ENCODE peak calls at places on chromosomes 11 and 22, in six cellular contexts. D is fibroblast of mammary gland, L is heart left ventricle, I is IMR-90, C is A549, T is mucosa of descending colon. X is an unnamed sample.

GRCh38 chr11:70495351-70496310 is 97.3 kb downstream of the CTTN start:
- DNase-seq in D (no peak), I (no peak), L (no peak), C (no peak), T (no peak), X (no peak)

GRCh38 chr11:9461760-9462134 is 935 bp downstream of the ZNF143 start:
- DNase-seq in T (no peak), D (peak), I (peak), L (no peak), C (peak), X (peak)

GRCh38 chr11:107991868-107992414 is 16.8 kb upstream of the CUL5 start:
- DNase-seq in I (no peak), D (no peak), T (no peak), L (no peak), C (no peak), X (no peak)

GRCh38 chr11:2190670-2191471 is 19.3 kb upstream of the TH start:
- DNase-seq in L (no peak), T (no peak), C (no peak), I (no peak), D (no peak), X (no peak)

GRCh38 chr22:21865041-21865440 is 2.4 kb downstream of the MAPK1 start:
- DNase-seq in C (no peak), L (peak), T (no peak), I (peak), D (peak), X (peak)

GRCh38 chr11:70506658-70506970 is 108.3 kb downstream of the CTTN start:
- DNase-seq in C (no peak), I (no peak), L (no peak), T (no peak), D (no peak), X (no peak)

GRCh38 chr11:2655834-2656622 is 43.8 kb downstream of the KCNQ1OT1 start:
- DNase-seq in L (peak), I (peak), D (peak), T (no peak), C (no peak), X (peak)

GRCh38 chr11:132409591-132410375 is 1039.4 kb downstream of the NTM start:
- DNase-seq in D (no peak), I (no peak), C (no peak), L (no peak), T (no peak), X (no peak)

GRCh38 chr22:35457729-35458546 is 58.0 kb downstream of the MCM5 start:
- DNase-seq in L (no peak), C (no peak), T (no peak), I (peak), D (peak), X (no peak)

GRCh38 chr11:123775274-123775673 is 21.0 kb upstream of the OR6X1 start:
- DNase-seq in D (no peak), L (no peak), T (no peak), I (no peak), C (no peak), X (no peak)

GRCh38 chr11:116217006-116217405 is 555.8 kb downstream of the BUD13 start:
- DNase-seq in C (peak), L (no peak), D (peak), I (peak), T (peak), X (peak)
- TF ChIP-seq CTCF in C (peak), L (peak), D (peak), I (peak), T (peak), X (peak)

DNA sequence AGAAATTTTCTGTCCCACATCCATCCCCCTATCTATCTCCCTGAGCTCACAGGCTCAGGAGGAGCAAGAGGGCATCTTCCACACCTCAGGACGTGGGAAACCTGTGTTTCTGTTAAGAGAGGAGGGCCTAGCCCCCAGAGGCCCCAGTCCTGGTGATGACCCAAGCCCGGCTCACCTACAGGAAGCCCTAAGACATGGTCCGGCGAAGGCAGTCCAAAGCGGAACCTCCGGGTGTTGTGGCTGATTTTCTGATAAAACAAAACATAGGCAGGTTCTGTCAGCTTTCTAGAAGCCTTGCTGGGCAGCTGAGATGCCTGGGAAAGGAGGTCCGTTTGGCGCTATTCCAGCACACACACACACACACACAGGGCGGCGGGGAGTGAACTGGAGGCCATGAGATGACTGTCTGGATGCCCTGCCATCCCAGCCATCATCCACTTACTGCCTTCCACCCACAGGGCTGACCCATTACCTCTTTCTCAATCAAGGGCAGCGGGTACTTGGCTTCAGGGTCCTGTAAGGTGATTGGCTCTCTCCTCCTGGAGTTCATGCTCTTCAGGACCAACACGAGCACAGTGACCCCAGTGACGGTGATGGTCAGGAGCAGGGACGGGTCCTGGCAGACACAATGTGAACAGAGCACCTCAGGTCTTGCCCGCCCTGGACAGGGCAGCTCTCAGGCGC is 882 bp downstream of the CYB5R2 start:
- DNase-seq in L (no peak), C (no peak), D (no peak), T (no peak), I (no peak), X (no peak)
- H3K4me3 ChIP-seq in L (peak), C (no peak), D (no peak), T (no peak), I (no peak), X (no peak)

GRCh38 chr22:31995046-31995445 is 48.0 kb upstream of the SLC5A1 start:
- DNase-seq in D (no peak), L (no peak), I (no peak), C (no peak), T (no peak), X (no peak)
- TF ChIP-seq CTCF in D (peak), L (no peak), I (peak), C (no peak), T (no peak), X (peak)

GRCh38 chr22:32805586-32805881 is 4.0 kb downstream of the TIMP3 start:
- DNase-seq in I (no peak), T (no peak), D (no peak), L (no peak), C (no peak), X (no peak)

GRCh38 chr22:32806296-32806695 is 4.8 kb downstream of the TIMP3 start:
- DNase-seq in C (no peak), T (no peak), I (no peak), D (no peak), L (no peak), X (no peak)

GRCh38 chr22:32809786-32810185 is 8.3 kb downstream of the TIMP3 start:
- DNase-seq in T (no peak), D (no peak), L (no peak), I (no peak), C (no peak), X (no peak)

GRCh38 chr22:32810241-32811133 is 9.0 kb downstream of the TIMP3 start:
- DNase-seq in D (no peak), L (no peak), C (no peak), T (no peak), I (peak), X (no peak)

DNA sequence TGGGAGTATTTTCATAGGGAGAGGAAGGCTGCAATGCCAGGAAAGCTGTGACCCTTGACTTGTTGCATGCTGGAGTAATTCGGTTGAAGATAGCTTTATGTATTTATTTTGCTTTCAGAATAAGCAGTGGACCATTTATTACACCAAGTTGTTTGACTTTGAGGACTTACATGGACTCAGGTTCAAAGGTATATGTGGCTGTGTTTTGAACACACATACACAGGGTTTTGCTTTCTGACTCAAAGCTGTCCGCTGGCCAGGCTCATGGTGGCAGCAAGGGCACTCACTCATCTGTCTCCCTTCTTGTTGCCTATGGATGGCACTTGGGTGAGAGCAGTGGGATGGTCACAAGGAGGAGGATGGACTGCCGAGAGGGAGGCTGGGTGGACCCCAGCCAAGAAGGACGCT is 6.5 kb downstream of the TIMP3 start:
- DNase-seq in D (no peak), T (peak), I (no peak), L (no peak), C (no peak), X (no peak)
- H3K4me3 ChIP-seq in D (no peak), T (no peak), I (no peak), L (no peak), C (no peak), X (no peak)

GRCh38 chr22:31948002-31948401 is 3.7 kb downstream of the YWHAH start:
- DNase-seq in C (no peak), L (no peak), T (no peak), I (no peak), D (no peak), X (no peak)

GRCh38 chr22:31952459-31952858 is 8.1 kb downstream of the YWHAH start:
- DNase-seq in I (peak), D (peak), C (peak), T (no peak), L (no peak), X (peak)

GRCh38 chr22:31952094-31952401 is 7.7 kb downstream of the YWHAH start:
- DNase-seq in T (no peak), C (no peak), I (no peak), D (no peak), L (no peak), X (peak)

GRCh38 chr22:31951201-31952093 is 7.1 kb downstream of the YWHAH start:
- DNase-seq in T (no peak), I (no peak), D (no peak), C (no peak), L (no peak), X (no peak)

DNA sequence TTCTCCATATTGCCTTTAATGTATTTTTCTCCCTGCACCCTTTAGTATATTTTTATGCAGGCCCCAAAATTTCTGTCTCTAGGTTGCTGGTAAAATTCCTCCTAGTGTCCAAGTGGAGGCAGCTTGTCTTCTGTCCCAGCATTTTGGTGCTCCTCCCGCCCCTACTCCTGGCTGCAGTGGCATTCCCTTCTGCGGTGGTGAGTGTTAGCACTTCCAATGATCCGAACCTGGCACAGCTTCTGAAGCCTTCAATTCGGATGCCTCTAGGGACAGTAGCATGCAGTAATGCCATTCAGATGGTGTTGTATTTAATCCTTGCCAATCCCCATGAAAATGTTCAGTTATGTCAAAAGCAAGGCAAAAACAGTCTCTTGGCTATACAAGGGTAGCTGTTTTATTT is 5.9 kb downstream of the YWHAH start:
- DNase-seq in L (no peak), T (no peak), D (peak), I (no peak), C (no peak), X (no peak)
- TF ChIP-seq CTCF in L (no peak), T (no peak), D (no peak), I (no peak), C (no peak), X (no peak)

DNA sequence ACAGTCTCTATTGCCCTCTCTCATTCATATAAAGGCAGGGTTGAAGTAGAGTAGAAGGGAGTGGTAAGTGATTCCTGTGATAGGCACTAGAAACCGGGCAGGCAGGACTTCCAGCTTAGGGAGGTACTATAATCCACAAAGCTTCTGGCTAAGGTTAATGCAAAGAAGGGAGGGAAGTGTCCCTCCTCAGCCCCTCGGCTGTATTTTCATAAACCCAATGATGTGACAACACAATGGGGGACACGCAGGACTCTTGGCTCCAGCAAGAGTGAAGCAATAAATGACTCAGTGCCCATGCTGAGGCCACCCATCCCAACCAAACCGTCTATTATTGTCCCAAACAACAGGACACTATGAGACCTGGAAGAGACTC is 90.7 kb downstream of the ETS1 start:
- DNase-seq in D (no peak), L (no peak), T (no peak), C (peak), I (no peak), X (no peak)
- H3K4me3 ChIP-seq in D (no peak), L (no peak), T (no peak), C (peak), I (no peak), X (no peak)

GRCh38 chr11:76287227-76287626 is 80.9 kb upstream of the WNT11 start:
- DNase-seq in I (no peak), T (no peak), D (no peak), C (no peak), L (no peak), X (no peak)

GRCh38 chr11:76292583-76293188 is 86.4 kb upstream of the WNT11 start:
- DNase-seq in D (no peak), C (no peak), L (no peak), T (no peak), I (no peak), X (no peak)

GRCh38 chr11:76288166-76288978 is 82.1 kb upstream of the WNT11 start:
- DNase-seq in L (no peak), D (no peak), T (no peak), I (no peak), C (no peak), X (peak)

GRCh38 chr11:76293189-76293631 is 86.9 kb upstream of the WNT11 start:
- DNase-seq in T (no peak), L (no peak), C (no peak), D (no peak), I (no peak), X (no peak)

GRCh38 chr11:76291576-76292526 is 85.5 kb upstream of the WNT11 start:
- DNase-seq in L (no peak), I (no peak), C (no peak), D (no peak), T (no peak), X (no peak)
- TF ChIP-seq CTCF in L (no peak), I (no peak), C (no peak), D (no peak), T (no peak), X (no peak)

GRCh38 chr11:12469451-12469850 is 92.1 kb downstream of the PARVA start:
- DNase-seq in I (peak), T (no peak), D (peak), C (no peak), L (no peak), X (no peak)
- H3K4me3 ChIP-seq in I (no peak), T (no peak), D (no peak), C (no peak), L (no peak), X (no peak)